ENCODE peak calls at places on chromosomes 2 and 18, in seven cellular contexts. L, Q, F, M, G, Y and S are unnamed samples.

GRCh38 chr2:226247289-226248275 is 552.0 kb downstream of the IRS1 start:
- DNase-seq in Q (no peak), L (no peak), M (no peak), G (no peak), F (no peak), Y (no peak), S (no peak)

GRCh38 chr2:75787532-75788132 is 76.9 kb upstream of the GCFC2 start:
- DNase-seq in G (no peak), Q (no peak), F (no peak), Y (no peak), L (peak; percentile 2), M (no peak), S (no peak)

GRCh38 chr2:229454934-229455631 is 184.0 kb upstream of the PID1 start:
- DNase-seq in L (peak; percentile 66), F (no peak), Y (no peak), M (no peak), G (no peak), Q (no peak), S (no peak)

GRCh38 chr18:63664571-63664970 is 2.9 kb upstream of the SERPINB3 start:
- DNase-seq in F (no peak), Y (no peak), G (no peak), L (no peak), Q (no peak), M (no peak), S (no peak)

GRCh38 chr2:58667137-58667774 is 426.1 kb upstream of the FANCL start:
- DNase-seq in L (no peak), G (no peak), Q (no peak), M (no peak), F (no peak), Y (no peak), S (no peak)

GRCh38 chr2:27776097-27776496 is 4.6 kb downstream of the MRPL33 start:
- DNase-seq in Q (no peak), Y (peak; percentile 73), L (no peak), G (no peak), F (peak; percentile 66), M (no peak), S (no peak)

GRCh38 chr2:28606986-28607441 is 111.2 kb downstream of the PLB1 start:
- DNase-seq in Q (no peak), G (peak; percentile 35), M (no peak), Y (peak; percentile 90), L (no peak), F (no peak), S (no peak)

GRCh38 chr2:11103984-11104793 is 51.1 kb upstream of the SLC66A3 start:
- DNase-seq in F (peak; percentile 50), Y (no peak), M (no peak), L (no peak), Q (no peak), G (no peak), S (peak; percentile 60)

GRCh38 chr2:75548036-75548573 is 12.6 kb downstream of the EVA1A start:
- DNase-seq in L (no peak), F (no peak), Q (no peak), M (peak; percentile 24), G (no peak), Y (no peak), S (no peak)

GRCh38 chr18:22219568-22220355 is 50.4 kb downstream of the GATA6 start:
- DNase-seq in F (no peak), Y (no peak), Q (no peak), L (no peak), M (no peak), G (no peak), S (no peak)

GRCh38 chr2:54321062-54321461 is 65.0 kb upstream of the TSPYL6 start:
- DNase-seq in Q (no peak), G (no peak), F (no peak), Y (no peak), L (no peak), M (no peak), S (no peak)

GRCh38 chr2:44510246-44510645 is 148.5 kb downstream of the CAMKMT start:
- DNase-seq in M (no peak), Q (no peak), L (no peak), G (no peak), Y (no peak), F (no peak), S (no peak)

GRCh38 chr18:48340502-48340901 is 68.7 kb downstream of the ZBTB7C start:
- DNase-seq in G (no peak), M (no peak), Q (no peak), Y (no peak), F (no peak), L (no peak), S (no peak)
- TF ChIP-seq CTCF in G (no peak), M (no peak), Q (no peak), Y (no peak), F (no peak), L (no peak), S (no peak)

GRCh38 chr2:66577331-66578041 is 142.6 kb downstream of the MEIS1 start:
- DNase-seq in M (no peak), Q (peak; percentile 20), F (peak; percentile 68), G (peak; percentile 52), Y (peak; percentile 75), L (no peak), S (no peak)
- TF ChIP-seq CTCF in M (no peak), Q (no peak), F (peak; percentile 13), G (no peak), Y (peak; percentile 15), L (no peak), S (no peak)

DNA sequence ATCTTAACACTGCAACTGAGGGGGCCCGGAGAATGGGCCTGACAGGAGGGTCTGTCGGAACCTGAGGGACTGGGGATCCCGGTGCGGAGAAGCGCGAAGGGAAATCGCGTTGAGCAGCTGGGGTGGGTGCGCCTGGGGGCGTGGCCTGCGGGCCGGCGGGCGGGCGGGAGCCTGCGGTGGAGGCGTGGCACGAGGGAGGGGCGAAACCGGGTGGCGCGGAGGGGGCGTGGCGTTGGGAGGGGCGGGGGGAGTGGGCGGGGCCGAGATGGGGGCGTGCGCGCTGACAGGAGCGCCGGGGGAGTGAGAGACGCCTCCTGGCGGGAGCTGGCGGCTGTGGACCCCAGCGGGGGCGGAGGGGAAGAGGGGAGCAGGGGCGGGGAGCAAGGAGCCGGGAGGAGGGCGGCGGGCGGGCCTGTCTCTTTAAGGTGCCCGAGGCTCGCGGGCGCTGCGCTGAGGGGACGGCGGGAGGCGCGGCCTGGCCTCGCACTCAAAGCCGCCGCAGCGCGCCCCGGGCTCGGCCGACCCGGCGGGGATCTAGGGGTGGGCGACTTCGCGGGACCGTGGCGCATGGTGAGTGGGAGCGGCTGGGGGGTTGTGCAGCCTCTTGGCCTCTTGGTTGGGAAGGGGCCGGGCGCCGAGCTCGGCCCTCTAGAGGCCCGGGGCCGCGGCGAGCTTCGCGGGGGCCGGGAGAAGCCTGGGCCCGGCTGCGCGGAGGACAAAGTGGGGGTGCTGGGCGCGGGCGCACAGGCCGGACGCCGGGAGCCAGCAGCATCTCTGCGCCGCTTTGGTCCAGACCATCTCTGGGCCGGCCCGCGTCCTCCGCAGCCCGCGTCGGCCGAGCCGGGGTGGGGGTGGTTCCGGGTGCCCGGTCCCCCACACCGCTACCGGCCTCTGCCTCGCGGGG is at the start of gene TWSG1:
- DNase-seq in Q (peak; percentile 95), L (peak; percentile 74), M (peak; percentile 96), G (peak; percentile 96), F (peak; percentile 96), Y (peak; percentile 95), S (peak; percentile 99)
- TF ChIP-seq CTCF in Q (peak; percentile 39), L (peak; percentile 52), M (no peak), G (no peak), F (peak; percentile 16), Y (peak; percentile 18), S (peak; percentile 47)

DNA sequence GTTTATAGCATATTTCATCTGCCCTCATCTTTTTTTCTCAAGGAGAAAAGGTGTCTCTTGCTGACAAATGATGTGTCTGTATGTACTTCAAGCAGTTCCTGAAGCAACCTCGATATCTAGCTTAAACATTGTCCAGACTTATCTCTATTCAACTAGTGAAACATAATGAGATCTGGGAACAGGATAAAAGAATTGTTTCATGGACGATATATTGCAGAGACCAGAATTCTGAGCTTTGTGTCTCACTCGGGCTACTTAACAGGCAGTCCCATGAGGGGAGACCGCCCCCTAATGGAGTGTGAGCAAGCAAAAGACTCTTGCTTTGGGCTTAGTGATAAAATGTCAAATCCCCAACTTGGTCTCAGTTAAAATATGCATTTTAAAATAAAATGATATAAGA is 929.2 kb upstream of the SOX11 start:
- DNase-seq in G (peak; percentile 56), F (no peak), Q (peak; percentile 38), Y (no peak), M (no peak), L (no peak), S (no peak)
- TF ChIP-seq CTCF in G (peak; percentile 68), F (no peak), Q (no peak), Y (no peak), M (no peak), L (no peak), S (no peak)

DNA sequence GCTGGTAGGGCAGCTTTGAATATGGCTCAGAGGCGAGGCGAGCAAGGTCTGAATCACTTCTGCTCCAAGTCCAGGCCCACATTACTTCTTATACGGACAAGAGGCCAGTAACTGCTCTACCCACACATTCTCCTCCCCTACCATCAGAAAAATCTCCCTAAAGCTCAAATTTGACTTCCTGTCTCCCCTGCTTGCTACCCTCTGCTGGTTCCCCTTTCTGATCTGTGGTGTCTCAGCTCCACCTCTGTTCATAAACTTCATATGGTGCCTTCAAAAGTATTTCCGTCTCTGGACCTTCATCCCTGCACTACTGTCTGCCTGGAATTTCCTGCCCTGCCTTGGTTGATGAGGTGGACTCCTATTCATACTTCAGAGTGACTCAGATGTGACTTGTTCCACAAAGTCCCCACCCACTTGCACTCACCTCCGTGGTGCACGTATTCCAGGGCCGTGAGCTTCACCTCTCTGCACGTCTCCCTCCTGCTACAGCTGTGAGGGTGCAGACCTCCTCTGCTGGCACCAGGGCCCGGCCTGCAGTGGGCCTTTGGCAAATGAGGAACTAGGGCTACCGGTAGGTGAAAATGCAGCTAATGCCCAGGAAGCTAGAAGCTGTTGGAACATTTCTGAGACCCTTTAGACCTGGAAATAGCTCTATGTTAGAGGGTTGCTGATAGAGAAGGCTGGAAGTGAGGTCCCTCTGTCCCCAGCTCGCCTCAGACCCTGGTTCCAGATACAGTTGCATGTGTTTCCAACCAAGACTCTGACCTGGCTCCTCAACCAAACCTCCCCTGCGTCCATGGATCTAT is 24.6 kb upstream of the KCMF1 start:
- DNase-seq in M (no peak), G (no peak), Q (no peak), Y (no peak), L (no peak), F (peak; percentile 30), S (peak; percentile 78)
- TF ChIP-seq CTCF in M (no peak), G (no peak), Q (no peak), Y (no peak), L (no peak), F (no peak), S (no peak)

DNA sequence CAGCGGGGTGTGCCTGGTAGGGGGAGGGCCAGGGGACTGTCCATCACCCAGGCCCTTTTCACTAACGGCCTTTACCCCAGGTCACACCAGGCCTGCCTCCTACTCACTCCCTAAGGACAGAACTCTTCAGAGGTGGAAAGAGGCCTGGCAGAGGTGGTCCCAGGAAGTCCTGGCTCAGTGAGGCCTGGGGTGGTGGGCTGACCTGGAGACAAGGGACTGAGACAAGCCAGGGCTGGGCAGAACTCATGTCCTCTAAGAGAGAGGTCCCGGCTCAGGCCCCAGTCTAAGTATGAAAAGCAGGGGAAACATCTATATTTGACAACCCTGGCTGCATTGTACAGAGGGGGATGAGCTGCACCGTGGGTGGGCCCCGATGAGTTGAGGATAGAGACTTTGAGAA is 65.9 kb upstream of the TEX51 start:
- DNase-seq in Q (no peak), L (no peak), M (peak; percentile 15), F (no peak), G (no peak), Y (no peak), S (no peak)
- TF ChIP-seq CTCF in Q (no peak), L (no peak), M (no peak), F (no peak), G (no peak), Y (no peak), S (no peak)